ENCODE peak calls at places on chromosome 15, in nine cellular contexts. S is Calu3, K is cardiac fibroblast, N is fibroblast of pulmonary artery, G is ovary, T is epithelial cell of esophagus, R is left ventricle myocardium inferior, Y is breast epithelium, V is NB4. E is an unnamed sample.

GRCh38 chr15:65909831-65910230 is 40.5 kb downstream of the RAB11A start:
- DNase-seq in S (no peak), K (no peak), N (no peak), G (no peak), T (no peak), R (no peak), Y (no peak), V (no peak), E (no peak)

GRCh38 chr15:78211189-78211921 is 23.0 kb downstream of the ACSBG1 start:
- DNase-seq in S (no peak), K (no peak), N (peak), G (no peak), T (no peak), R (no peak), Y (peak), V (peak), E (no peak)

GRCh38 chr15:63034568-63034967 is 8.0 kb upstream of the TPM1 start:
- DNase-seq in S (no peak), K (no peak), N (no peak), G (no peak), T (no peak), R (no peak), Y (no peak), V (no peak), E (no peak)

GRCh38 chr15:101664303-101664913 is 12.2 kb upstream of the TM2D3 start:
- DNase-seq in S (no peak), K (no peak), N (no peak), G (no peak), T (peak), R (no peak), Y (no peak), V (peak), E (peak)

GRCh38 chr15:90060797-90061196 is 41.5 kb downstream of the IDH2 start:
- DNase-seq in S (no peak), K (peak), N (no peak), G (no peak), T (peak), R (no peak), Y (no peak), V (no peak), E (no peak)

GRCh38 chr15:57611938-57612337 is 20.2 kb downstream of the MYZAP start:
- DNase-seq in S (peak), K (peak), N (peak), G (peak), T (peak), R (no peak), Y (no peak), V (no peak), E (peak)

GRCh38 chr15:31364301-31365031 is 37.8 kb downstream of the KLF13 start:
- DNase-seq in S (no peak), K (no peak), N (no peak), G (no peak), T (peak), R (peak), Y (no peak), V (peak), E (no peak)

GRCh38 chr15:78418681-78419080 is 19.3 kb upstream of the IREB2 start:
- DNase-seq in S (no peak), K (no peak), N (no peak), G (no peak), T (no peak), R (no peak), Y (no peak), V (no peak), E (no peak)

GRCh38 chr15:78299302-78300102 is at the start of gene SKIC8:
- DNase-seq in S (peak), K (peak), N (peak), G (peak), T (peak), R (peak), Y (peak), V (peak), E (peak)

GRCh38 chr15:57582080-57582479 is 9.6 kb upstream of the MYZAP start:
- DNase-seq in S (no peak), K (no peak), N (no peak), G (no peak), T (no peak), R (no peak), Y (no peak), V (no peak), E (no peak)

GRCh38 chr15:93981706-93982105 is 249.7 kb upstream of the MCTP2 start:
- DNase-seq in S (no peak), K (no peak), N (no peak), G (no peak), T (no peak), R (no peak), Y (no peak), V (no peak), E (no peak)

GRCh38 chr15:85753791-85754452 is 40.8 kb downstream of the KLHL25 start:
- DNase-seq in S (no peak), K (no peak), N (no peak), G (no peak), T (peak), R (no peak), Y (peak), V (peak), E (no peak)

GRCh38 chr15:35624881-35625280 is 78.9 kb upstream of the DPH6 start:
- DNase-seq in S (no peak), K (peak), N (peak), G (no peak), T (peak), R (no peak), Y (no peak), V (peak), E (peak)

GRCh38 chr15:101251830-101252820 is at the start of gene CHSY1:
- DNase-seq in S (peak), K (peak), N (peak), G (peak), T (peak), R (peak), Y (peak), V (peak), E (peak)

GRCh38 chr15:31398677-31399260 is 72.1 kb downstream of the KLF13 start:
- DNase-seq in S (no peak), K (no peak), N (no peak), G (no peak), T (no peak), R (peak), Y (no peak), V (no peak), E (no peak)

GRCh38 chr15:83206971-83207621 is 527 bp downstream of the HDGFL3 start:
- DNase-seq in S (peak), K (peak), N (peak), G (peak), T (peak), R (peak), Y (no peak), V (no peak), E (peak)

GRCh38 chr15:90872481-90873184 is 4.2 kb downstream of the FURIN start:
- DNase-seq in S (peak), K (peak), N (peak), G (no peak), T (peak), R (no peak), Y (no peak), V (peak), E (no peak)

GRCh38 chr15:31372635-31373091 is 46.0 kb downstream of the KLF13 start:
- DNase-seq in S (no peak), K (peak), N (peak), G (no peak), T (peak), R (peak), Y (no peak), V (peak), E (peak)

GRCh38 chr15:73972984-73973682 is 19.0 kb downstream of the STOML1 start:
- DNase-seq in S (peak), K (peak), N (peak), G (peak), T (peak), R (peak), Y (peak), V (peak), E (peak)

GRCh38 chr15:82730022-82730530 is 20.4 kb upstream of the AP3B2 start:
- DNase-seq in S (no peak), K (no peak), N (no peak), G (no peak), T (no peak), R (no peak), Y (no peak), V (no peak), E (no peak)

GRCh38 chr15:67163180-67163579 is 91.3 kb downstream of the AAGAB start:
- DNase-seq in S (no peak), K (no peak), N (no peak), G (no peak), T (no peak), R (no peak), Y (no peak), V (no peak), E (no peak)

GRCh38 chr15:48966595-48967301 is 3.0 kb upstream of the SHC4 start:
- DNase-seq in S (peak), K (peak), N (peak), G (no peak), T (peak), R (no peak), Y (no peak), V (peak), E (no peak)

GRCh38 chr15:98421419-98422085 is 226.8 kb upstream of the IGF1R start:
- DNase-seq in S (peak), K (peak), N (peak), G (peak), T (peak), R (peak), Y (peak), V (peak), E (peak)
- TF ChIP-seq CTCF in S (peak), K (peak), N (peak), G (peak), T (peak), R (peak), Y (peak), V (peak), E (peak)

GRCh38 chr15:43266386-43266785 is 342 bp downstream of the TGM5 start:
- DNase-seq in S (no peak), K (no peak), N (no peak), G (no peak), T (no peak), R (no peak), Y (no peak), V (no peak), E (no peak)

GRCh38 chr15:43267439-43267838 is 711 bp upstream of the TGM5 start:
- DNase-seq in S (no peak), K (no peak), N (no peak), G (no peak), T (no peak), R (no peak), Y (no peak), V (no peak), E (no peak)

GRCh38 chr15:43270113-43270665 is 3.5 kb upstream of the TGM5 start:
- DNase-seq in S (no peak), K (no peak), N (no peak), G (no peak), T (no peak), R (no peak), Y (no peak), V (no peak), E (no peak)

GRCh38 chr15:43266834-43267233 is at the start of gene TGM5:
- DNase-seq in S (no peak), K (no peak), N (no peak), G (no peak), T (peak), R (no peak), Y (no peak), V (no peak), E (no peak)

DNA sequence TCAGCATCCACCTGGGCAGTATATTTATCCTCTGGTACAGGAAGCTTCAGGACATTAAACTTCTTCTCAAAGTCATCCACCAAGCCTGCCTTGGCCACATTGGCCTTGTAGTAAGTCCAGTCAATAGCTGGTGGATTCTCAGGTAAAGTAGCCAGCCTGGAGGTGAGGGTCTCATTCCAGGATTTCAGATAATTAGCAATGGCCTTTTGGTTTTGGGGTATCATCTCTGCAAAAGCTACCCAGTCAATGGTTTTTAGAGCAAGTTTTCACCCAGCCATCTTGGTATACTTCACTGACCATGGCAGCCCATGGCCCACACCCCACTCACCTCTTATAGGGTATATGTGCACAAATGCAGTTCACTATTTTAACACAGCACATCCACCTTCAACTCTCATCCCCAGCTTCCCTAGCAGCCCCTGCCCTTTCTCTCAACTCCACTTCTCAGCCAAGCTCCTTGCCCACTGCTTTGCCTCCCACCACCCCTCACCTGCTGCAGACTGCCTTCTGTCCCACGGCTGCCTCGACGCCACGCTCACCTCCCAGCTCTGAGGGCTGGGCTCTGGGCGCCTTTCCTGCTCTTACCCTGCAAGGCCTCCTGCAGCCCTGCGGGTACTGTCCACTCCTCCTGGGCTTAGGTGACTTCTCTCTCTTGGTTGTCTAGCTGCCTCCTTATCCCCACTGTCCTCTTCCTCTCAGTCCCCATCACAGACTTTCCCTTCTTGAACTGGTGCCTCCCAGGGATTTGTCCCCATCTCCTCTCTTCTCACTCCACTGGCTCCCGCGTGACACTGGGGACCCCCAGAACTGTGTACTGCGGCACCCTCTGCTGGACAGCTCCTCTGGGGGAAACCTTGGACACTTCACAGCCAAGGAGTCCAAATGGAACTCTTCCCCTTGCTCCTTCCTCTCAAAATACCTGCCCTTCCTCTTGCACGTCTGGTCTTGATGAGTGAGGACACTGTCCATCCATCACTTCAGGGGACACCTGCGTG is 1.7 kb upstream of the TGM5 start:
- DNase-seq in S (no peak), K (no peak), N (no peak), G (no peak), T (peak), R (no peak), Y (no peak), V (peak), E (peak)
- TF ChIP-seq CTCF in S (no peak), K (no peak), N (peak), G (no peak), T (peak), R (no peak), Y (no peak), V (peak), E (peak)

DNA sequence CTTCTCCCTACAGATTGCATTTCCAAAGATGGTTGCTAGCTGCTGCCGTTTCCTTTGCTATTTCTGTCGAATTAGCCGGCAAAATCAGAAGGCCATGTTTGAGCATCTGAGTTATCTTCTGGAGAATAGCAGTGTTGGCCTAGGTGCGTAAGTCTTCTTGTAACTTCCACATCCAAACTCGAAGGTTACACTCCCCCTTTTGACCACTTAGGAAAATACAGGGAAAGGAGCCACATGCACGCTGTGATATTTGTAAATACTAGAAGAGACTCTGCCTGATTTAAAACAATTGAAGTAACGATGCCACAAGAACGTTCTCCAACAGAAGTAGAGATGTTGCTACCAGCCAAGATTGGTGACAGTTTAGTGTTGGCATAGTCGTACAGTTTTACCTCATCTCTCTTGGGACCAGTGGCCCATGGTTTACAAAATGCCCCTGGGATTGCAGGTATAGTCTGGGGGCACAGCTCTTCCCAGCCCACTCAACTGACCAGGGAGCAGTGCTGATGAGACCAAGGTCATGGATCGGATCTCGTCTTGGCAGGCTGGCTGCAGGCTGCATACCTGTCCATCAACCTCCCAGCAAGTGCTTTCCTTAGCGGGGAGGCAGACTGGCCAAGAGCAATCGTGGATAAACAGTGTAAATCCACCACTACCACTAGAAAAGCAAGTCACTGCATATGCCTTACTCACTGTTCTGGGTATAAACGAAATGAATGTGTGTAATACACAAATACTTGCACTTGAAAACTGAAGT is 268.4 kb upstream of the CHRM5 start:
- DNase-seq in S (no peak), K (peak), N (peak), G (no peak), T (peak), R (no peak), Y (no peak), V (peak), E (no peak)
- TF ChIP-seq CTCF in S (no peak), K (peak), N (peak), G (no peak), T (peak), R (no peak), Y (no peak), V (peak), E (no peak)

GRCh38 chr15:79898369-79898768 is 1.6 kb upstream of the MTHFS start:
- DNase-seq in S (no peak), K (no peak), N (no peak), G (no peak), T (no peak), R (no peak), Y (no peak), V (peak), E (no peak)

GRCh38 chr15:79897380-79897678 is 515 bp upstream of the MTHFS start:
- DNase-seq in S (no peak), K (peak), N (peak), G (no peak), T (peak), R (no peak), Y (no peak), V (no peak), E (no peak)

GRCh38 chr15:79897701-79898113 is 893 bp upstream of the MTHFS start:
- DNase-seq in S (no peak), K (no peak), N (no peak), G (no peak), T (no peak), R (no peak), Y (no peak), V (peak), E (no peak)

GRCh38 chr15:79896131-79896633 is 632 bp downstream of the MTHFS start:
- DNase-seq in S (no peak), K (no peak), N (no peak), G (no peak), T (peak), R (no peak), Y (no peak), V (peak), E (no peak)

DNA sequence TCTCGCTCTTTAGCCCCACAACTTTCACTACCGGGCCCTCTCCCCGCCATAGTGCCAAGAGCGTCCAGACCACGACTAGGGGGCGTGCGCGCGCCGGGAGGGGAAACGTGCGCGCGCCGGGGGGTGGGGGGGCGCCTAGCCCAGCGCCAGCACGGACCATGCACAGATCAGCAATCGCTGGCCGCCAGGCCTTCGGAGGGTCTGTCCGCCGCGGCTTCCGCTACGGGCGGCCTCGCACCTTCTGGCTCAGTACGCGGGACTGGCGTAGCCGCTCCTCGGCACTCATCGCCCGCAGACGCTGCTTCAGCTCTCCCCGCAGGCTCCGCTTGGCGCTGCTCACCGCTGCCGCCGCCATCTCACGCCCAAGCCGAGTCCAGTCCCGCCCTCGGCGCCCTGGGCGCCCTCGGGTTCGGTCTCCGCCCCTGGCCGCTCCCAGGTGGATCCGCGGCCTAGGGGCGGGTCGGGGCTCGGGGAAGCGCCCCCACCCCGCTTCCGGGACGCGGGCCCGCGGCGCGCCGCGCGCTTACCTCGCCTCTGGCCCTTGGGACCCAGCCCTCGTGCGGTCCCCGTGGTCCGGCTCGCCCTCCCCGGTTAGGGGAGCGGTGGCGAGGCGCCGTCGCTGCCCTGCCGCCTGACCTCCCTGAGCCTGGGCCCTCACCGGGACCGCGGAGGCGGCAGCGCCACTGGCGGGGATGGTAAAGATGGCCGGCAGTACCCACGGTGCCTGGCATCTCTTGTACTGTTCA is at the start of gene MTHFS:
- DNase-seq in S (peak), K (peak), N (peak), G (peak), T (peak), R (peak), Y (peak), V (peak), E (peak)
- TF ChIP-seq CTCF in S (peak), K (peak), N (peak), G (peak), T (peak), R (peak), Y (peak), V (peak), E (peak)

DNA sequence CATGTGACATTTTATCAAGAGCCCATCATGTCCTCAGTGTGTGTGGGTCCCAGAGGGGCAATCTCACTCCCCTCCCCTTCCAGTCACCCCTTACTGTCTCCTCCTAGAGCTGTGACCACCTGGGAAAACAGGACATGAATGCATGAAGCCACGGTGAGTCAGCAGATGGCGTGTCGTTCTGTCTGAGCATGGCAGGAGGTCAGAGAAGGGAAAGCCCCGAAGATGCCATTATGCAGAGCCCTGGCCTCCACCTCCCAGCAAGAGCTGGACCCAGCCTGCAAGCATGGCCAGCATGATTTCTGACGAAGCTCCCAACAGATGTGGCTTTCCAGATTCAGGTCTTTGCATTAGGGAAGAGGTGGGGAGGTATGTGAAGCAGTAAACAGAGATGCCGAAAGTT is 118.4 kb downstream of the TLE3 start:
- DNase-seq in S (peak), K (peak), N (no peak), G (no peak), T (peak), R (no peak), Y (no peak), V (peak), E (peak)
- TF ChIP-seq CTCF in S (no peak), K (no peak), N (no peak), G (no peak), T (no peak), R (peak), Y (no peak), V (no peak), E (no peak)

GRCh38 chr15:29922191-29922590 is 99.9 kb upstream of the TJP1 start:
- DNase-seq in S (no peak), K (no peak), N (no peak), G (no peak), T (no peak), R (no peak), Y (no peak), V (no peak), E (no peak)

GRCh38 chr15:29924750-29925149 is 102.5 kb upstream of the TJP1 start:
- DNase-seq in S (peak), K (peak), N (peak), G (no peak), T (peak), R (peak), Y (no peak), V (no peak), E (peak)

GRCh38 chr15:29926083-29926388 is 103.8 kb upstream of the TJP1 start:
- DNase-seq in S (no peak), K (no peak), N (no peak), G (no peak), T (no peak), R (no peak), Y (no peak), V (no peak), E (no peak)

GRCh38 chr15:29921130-29921601 is 98.9 kb upstream of the TJP1 start:
- DNase-seq in S (peak), K (no peak), N (no peak), G (no peak), T (peak), R (no peak), Y (no peak), V (no peak), E (peak)

GRCh38 chr15:29925227-29926082 is 103.2 kb upstream of the TJP1 start:
- DNase-seq in S (peak), K (peak), N (peak), G (peak), T (peak), R (peak), Y (no peak), V (peak), E (peak)
- TF ChIP-seq CTCF in S (no peak), K (peak), N (peak), G (no peak), T (peak), R (peak), Y (peak), V (peak), E (peak)